ENCODE peak calls at places on chromosomes 11 and 22, in four cellular contexts. T is IMR-90, W is mesendoderm, R is H1. L is an unnamed sample.

GRCh38 chr11:130150790-130151189 is 8.8 kb upstream of the ST14 start:
- DNase-seq in W (no peak), T (no peak), R (no peak), L (no peak)

GRCh38 chr11:114317738-114318137 is 21.5 kb downstream of the NNMT start:
- DNase-seq in R (peak), W (peak), T (peak), L (peak)

GRCh38 chr22:49657275-49657973 is 170.2 kb downstream of the BRD1 start:
- DNase-seq in W (peak), T (no peak), R (no peak), L (no peak)

GRCh38 chr11:129278586-129279319 is 86.6 kb upstream of the ARHGAP32 start:
- DNase-seq in R (no peak), W (no peak), T (no peak), L (no peak)

GRCh38 chr11:31819533-31820437 is 8.7 kb upstream of the PAX6 start:
- DNase-seq in W (peak), T (no peak), R (peak), L (peak)

GRCh38 chr11:105937738-105938137 is 84.3 kb downstream of the MSANTD4 start:
- DNase-seq in R (no peak), W (peak), T (peak), L (no peak)

GRCh38 chr11:19834761-19835160 is 122.1 kb downstream of the NAV2 start:
- DNase-seq in R (no peak), T (peak), W (no peak), L (no peak)

GRCh38 chr11:72799441-72799840 is 5.6 kb upstream of the STARD10 start:
- DNase-seq in W (no peak), T (no peak), R (no peak), L (no peak)

GRCh38 chr11:34850339-34850738 is 65.8 kb downstream of the APIP start:
- DNase-seq in W (no peak), R (no peak), T (no peak), L (no peak)

GRCh38 chr11:108726077-108726800 is 61.4 kb downstream of the DDX10 start:
- DNase-seq in R (no peak), T (no peak), W (no peak), L (no peak)

GRCh38 chr11:9567401-9567800 is 6.1 kb upstream of the WEE1 start:
- DNase-seq in T (no peak), W (no peak), R (no peak), L (no peak)

GRCh38 chr22:29224121-29224858 is 18.6 kb downstream of the EMID1 start:
- DNase-seq in T (no peak), W (no peak), R (no peak), L (no peak)

GRCh38 chr11:115421338-115422012 is 82.7 kb downstream of the CADM1 start:
- DNase-seq in W (no peak), R (no peak), T (no peak), L (no peak)

GRCh38 chr22:35386670-35387288 is 5.9 kb downstream of the HMOX1 start:
- DNase-seq in T (no peak), W (no peak), R (no peak), L (no peak)

GRCh38 chr11:92601048-92601447 is 368.4 kb upstream of the MTNR1B start:
- DNase-seq in T (no peak), R (no peak), W (no peak), L (no peak)

GRCh38 chr11:45796461-45796861 is 8.5 kb upstream of the SLC35C1 start:
- DNase-seq in R (peak), T (no peak), W (no peak), L (no peak)

GRCh38 chr11:102367364-102367763 is 20.4 kb downstream of the BIRC2 start:
- DNase-seq in T (peak), W (no peak), R (no peak), L (no peak)

GRCh38 chr11:111719379-111719778 is 46.8 kb downstream of the PPP2R1B start:
- DNase-seq in R (no peak), T (peak), W (no peak), L (no peak)

GRCh38 chr22:19148417-19149046 is 1.6 kb downstream of the GSC2 start:
- DNase-seq in W (no peak), R (no peak), T (no peak), L (no peak)

GRCh38 chr11:33329705-33330329 is 72.6 kb downstream of the HIPK3 start:
- DNase-seq in R (no peak), T (peak), W (peak), L (no peak)

GRCh38 chr22:49209452-49210195 is 618.0 kb downstream of the BRD1 start:
- DNase-seq in R (peak), W (no peak), T (no peak), L (peak)

GRCh38 chr11:46733234-46733633 is 14.2 kb downstream of the F2 start:
- DNase-seq in R (no peak), W (no peak), T (no peak), L (no peak)

GRCh38 chr22:46058591-46059519 is 81.9 kb upstream of the WNT7B start:
- DNase-seq in R (no peak), T (no peak), W (no peak), L (peak)

GRCh38 chr11:12131943-12132789 is 21.8 kb downstream of the MICAL2 start:
- DNase-seq in R (no peak), W (no peak), T (no peak), L (no peak)

GRCh38 chr11:2166091-2166851 is 5.3 kb upstream of the INS start:
- DNase-seq in T (no peak), W (peak), R (peak), L (peak)

GRCh38 chr11:3707176-3707575 is 36.0 kb upstream of the CHRNA10 start:
- DNase-seq in T (no peak), W (no peak), R (no peak), L (no peak)

GRCh38 chr11:8080674-8081590 is at the start of gene TUB:
- DNase-seq in R (peak), W (peak), T (no peak), L (peak)

GRCh38 chr11:128942272-128942612 is 429 bp downstream of the TP53AIP1 start:
- DNase-seq in T (no peak), R (no peak), W (no peak), L (no peak)

GRCh38 chr11:4932751-4933150 is 8.6 kb upstream of the OR51G1 start:
- DNase-seq in T (no peak), W (no peak), R (no peak), L (no peak)

GRCh38 chr22:20531404-20532181 is 24.2 kb downstream of the MED15 start:
- DNase-seq in R (no peak), T (peak), W (peak), L (peak)

GRCh38 chr11:1163911-1164735 is 6.4 kb downstream of the MUC5AC start:
- DNase-seq in R (no peak), W (no peak), T (no peak), L (no peak)

GRCh38 chr22:33110562-33111163 is 52.5 kb upstream of the SYN3 start:
- DNase-seq in T (no peak), R (no peak), W (peak), L (no peak)

GRCh38 chr11:120773501-120774031 is 250.3 kb upstream of the TBCEL start:
- DNase-seq in W (no peak), T (no peak), R (no peak), L (no peak)

DNA sequence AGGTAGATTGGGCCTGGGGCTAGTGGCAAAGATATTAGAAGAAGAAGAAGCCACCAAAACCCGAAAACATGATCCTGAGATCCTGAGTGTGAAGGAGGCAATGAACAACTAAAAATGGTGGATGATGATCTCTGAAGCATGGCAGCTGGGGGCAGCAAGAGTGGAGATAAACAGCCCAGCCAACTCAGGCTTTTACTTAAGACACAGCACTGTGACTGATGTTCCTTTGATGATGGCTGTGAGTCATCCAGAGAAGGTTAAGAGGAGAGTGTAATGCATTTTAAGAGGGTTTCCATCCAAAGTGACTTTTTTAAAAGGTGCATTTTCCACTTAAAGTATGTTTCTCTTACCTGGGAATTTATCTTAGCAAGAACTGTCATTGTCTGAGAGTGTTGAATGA is 14.3 kb upstream of the CALCB start:
- DNase-seq in R (no peak), T (no peak), W (no peak), L (no peak)
- H3K56ac ChIP-seq in R (no peak), T (no peak), W (no peak), L (no peak)

DNA sequence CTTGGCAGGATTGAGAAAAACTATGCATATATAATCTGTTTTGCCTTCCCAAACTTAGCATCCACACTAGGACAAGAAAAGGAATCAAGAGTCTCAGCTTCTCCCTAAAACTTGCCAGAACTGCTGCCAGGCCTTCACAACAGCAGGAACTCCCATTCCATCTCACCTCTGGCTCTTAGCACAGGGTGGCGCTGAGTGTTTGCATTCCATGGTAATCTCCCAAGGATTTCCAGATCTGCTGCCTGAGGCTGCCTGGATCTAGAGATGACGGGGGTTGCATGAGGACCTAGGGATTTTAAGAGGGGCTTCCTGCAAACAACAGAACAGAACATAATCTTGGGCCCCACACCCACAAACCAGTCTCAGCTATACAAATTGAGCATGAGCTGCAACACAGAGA is 87.1 kb upstream of the OPCML start:
- DNase-seq in T (no peak), W (peak), R (peak), L (peak)
- H3K56ac ChIP-seq in T (no peak), W (no peak), R (no peak), L (no peak)

DNA sequence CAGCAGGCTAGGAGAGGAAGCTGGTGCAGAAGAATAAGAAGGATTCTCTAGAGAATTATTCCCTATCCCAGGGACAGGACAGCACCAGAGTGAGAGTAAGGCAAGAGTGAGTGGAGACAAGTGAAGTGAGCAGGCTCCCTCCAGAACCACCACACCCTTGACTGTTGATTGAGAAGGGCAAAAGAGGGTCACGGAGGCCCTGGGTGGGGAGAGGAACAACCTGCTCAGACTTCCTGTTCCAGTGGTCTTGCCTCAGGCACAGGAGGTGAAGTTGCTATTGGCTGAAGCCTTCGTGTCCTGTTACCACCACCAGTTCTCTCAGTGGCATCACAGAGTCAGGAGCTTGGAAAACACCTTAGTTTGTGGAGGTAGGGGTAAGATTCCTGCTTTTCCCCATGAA is 51.7 kb upstream of the CCDC89 start:
- DNase-seq in W (peak), T (no peak), R (no peak), L (no peak)
- H3K56ac ChIP-seq in W (no peak), T (no peak), R (no peak), L (no peak)

GRCh38 chr11:134267966-134268365 is 8.2 kb upstream of the GLB1L3 start:
- DNase-seq in W (no peak), T (no peak), R (no peak), L (no peak)

GRCh38 chr11:134266841-134267251 is 9.3 kb upstream of the GLB1L3 start:
- DNase-seq in T (peak), W (peak), R (no peak), L (no peak)

GRCh38 chr11:134264966-134265365 is 11.2 kb upstream of the GLB1L3 start:
- DNase-seq in R (no peak), W (no peak), T (no peak), L (no peak)

GRCh38 chr11:134266440-134266839 is 9.7 kb upstream of the GLB1L3 start:
- DNase-seq in W (no peak), T (no peak), R (no peak), L (no peak)

DNA sequence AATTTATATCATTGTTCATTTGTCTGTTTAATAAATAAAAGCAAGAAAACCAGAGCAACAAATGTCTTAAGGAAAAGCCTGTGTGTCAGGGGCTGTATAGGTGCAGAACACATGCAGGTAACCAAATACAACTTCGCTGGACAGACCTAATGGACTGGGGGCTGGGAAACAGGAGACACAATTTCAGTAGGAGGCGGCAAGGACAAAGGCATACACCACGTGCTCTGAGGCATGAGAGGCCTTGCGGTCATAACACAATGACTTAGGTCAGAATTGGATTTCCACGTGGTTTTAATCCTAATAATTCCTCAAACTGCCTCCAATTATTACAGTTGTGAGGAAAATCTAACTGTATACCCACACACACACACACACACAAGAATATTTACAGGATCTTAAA is 8.7 kb upstream of the GLB1L3 start:
- DNase-seq in R (no peak), T (no peak), W (no peak), L (no peak)
- H3K56ac ChIP-seq in R (no peak), T (no peak), W (peak), L (no peak)

GRCh38 chr22:41352058-41352457 is 29.7 kb upstream of the TEF start:
- DNase-seq in R (no peak), W (peak), T (peak), L (no peak)

GRCh38 chr22:41350087-41350486 is 31.7 kb upstream of the TEF start:
- DNase-seq in W (no peak), T (no peak), R (no peak), L (no peak)

GRCh38 chr22:41348964-41349484 is 32.7 kb upstream of the TEF start:
- DNase-seq in W (no peak), T (no peak), R (no peak), L (no peak)

GRCh38 chr22:41353862-41354575 is 27.7 kb upstream of the TEF start:
- DNase-seq in W (no peak), R (no peak), T (no peak), L (no peak)

DNA sequence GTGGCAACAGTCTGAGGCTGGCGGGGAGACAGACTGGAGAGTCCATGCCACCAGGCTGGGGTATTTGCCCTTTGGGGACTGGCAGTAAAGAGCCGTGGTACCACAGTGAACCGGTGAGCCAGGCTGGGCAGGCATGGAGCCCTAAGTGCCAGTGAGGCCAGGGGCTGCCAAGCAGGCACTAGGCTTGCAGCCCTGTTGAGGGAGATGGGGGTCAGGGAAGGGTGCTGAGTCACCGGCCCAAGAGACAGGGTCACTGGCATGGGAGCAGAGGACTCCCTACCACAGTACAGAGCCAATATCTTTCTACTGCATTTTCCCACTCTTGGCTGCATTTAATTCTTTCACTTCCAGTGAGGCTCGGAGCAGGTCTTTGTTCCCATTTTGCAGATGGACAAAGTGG is 30.7 kb upstream of the TEF start:
- DNase-seq in W (no peak), T (no peak), R (no peak), L (no peak)
- H3K56ac ChIP-seq in W (no peak), T (no peak), R (no peak), L (no peak)

DNA sequence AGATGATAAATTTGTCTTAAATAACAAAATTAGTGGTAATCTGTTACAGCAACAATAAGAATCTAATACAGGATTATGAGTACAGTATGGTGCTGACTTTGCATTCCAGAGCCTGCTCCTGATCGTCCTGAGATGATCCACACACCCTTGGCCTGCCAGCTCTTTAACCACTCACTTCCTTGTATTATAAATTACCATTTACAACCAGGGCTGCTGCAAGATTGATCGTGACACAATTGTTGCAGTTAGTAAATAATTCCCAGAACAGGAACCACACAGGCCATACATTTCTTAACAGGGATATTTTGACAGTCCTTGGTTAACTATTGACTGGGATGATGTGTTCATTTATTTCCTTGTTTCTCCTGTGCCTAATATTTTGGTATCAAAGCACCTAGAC is 3.8 kb upstream of the CBLIF start:
- DNase-seq in R (no peak), T (no peak), W (no peak), L (no peak)
- H3K56ac ChIP-seq in R (no peak), T (no peak), W (no peak), L (no peak)

L was measured in H9.